ENCODE peak calls at places on chromosomes 11 and 22, in four cellular contexts. One of them, this sample, is unnamed.

GRCh38 chr11:26187639-26188038 is 144.3 kb upstream of the ANO3 start:
- DNase-seq in K562: no peak
- DNase-seq in HepG2: peak; percentile 62
- DNase-seq in HCT116: no peak
- DNase-seq in this sample: no peak

GRCh38 chr11:114399903-114400221 is 449 bp downstream of the C11orf71 start:
- DNase-seq in K562: peak; percentile 52
- DNase-seq in HepG2: peak; percentile 40
- DNase-seq in HCT116: no peak
- DNase-seq in this sample: no peak

GRCh38 chr22:42562282-42562681 is 8.5 kb downstream of the SERHL2 start:
- DNase-seq in HCT116: no peak
- DNase-seq in HepG2: peak; percentile 41
- DNase-seq in K562: no peak
- DNase-seq in this sample: no peak

GRCh38 chr11:78465169-78465942 is 47.7 kb upstream of the GAB2 start:
- DNase-seq in K562: no peak
- DNase-seq in HepG2: no peak
- DNase-seq in HCT116: no peak
- DNase-seq in this sample: no peak

GRCh38 chr22:25777870-25778269 is 35.9 kb downstream of the MYO18B start:
- DNase-seq in HCT116: peak; percentile 44
- DNase-seq in HepG2: peak; percentile 41
- DNase-seq in K562: peak; percentile 19
- DNase-seq in this sample: peak; percentile 18

GRCh38 chr11:67384851-67385366 is 6.9 kb upstream of the RAD9A start:
- DNase-seq in HCT116: no peak
- DNase-seq in HepG2: no peak
- DNase-seq in K562: no peak
- DNase-seq in this sample: no peak

GRCh38 chr22:50150161-50151129 is 20.1 kb upstream of the PANX2 start:
- DNase-seq in K562: no peak
- DNase-seq in HCT116: no peak
- DNase-seq in HepG2: no peak
- DNase-seq in this sample: no peak

GRCh38 chr11:91700854-91701253 is 523.8 kb upstream of the FAT3 start:
- DNase-seq in HepG2: no peak
- DNase-seq in K562: no peak
- DNase-seq in HCT116: no peak
- DNase-seq in this sample: no peak

GRCh38 chr22:21448627-21449416 is 18.4 kb upstream of the TMEM191C start:
- DNase-seq in HepG2: no peak
- DNase-seq in HCT116: no peak
- DNase-seq in K562: no peak
- DNase-seq in this sample: no peak

GRCh38 chr11:107563702-107564101 is 1.8 kb downstream of the ALKBH8 start:
- DNase-seq in HepG2: peak; percentile 29
- DNase-seq in HCT116: peak; percentile 72
- DNase-seq in K562: peak; percentile 45
- DNase-seq in this sample: peak; percentile 67

GRCh38 chr22:35930933-35931332 is 97.7 kb downstream of the RBFOX2 start:
- DNase-seq in HepG2: peak; percentile 78
- DNase-seq in K562: peak; percentile 46
- DNase-seq in HCT116: peak; percentile 44
- DNase-seq in this sample: peak; percentile 35
- TF ChIP-seq REST in HepG2: no peak
- TF ChIP-seq REST in K562: no peak
- TF ChIP-seq REST in HCT116: no peak
- TF ChIP-seq REST in this sample: no peak

GRCh38 chr11:116964269-116964668 is 126.8 kb upstream of the APOA1 start:
- DNase-seq in K562: no peak
- DNase-seq in HCT116: no peak
- DNase-seq in HepG2: no peak
- DNase-seq in this sample: no peak

GRCh38 chr11:116962108-116962507 is 124.7 kb upstream of the APOA1 start:
- DNase-seq in HepG2: no peak
- DNase-seq in HCT116: no peak
- DNase-seq in K562: no peak
- DNase-seq in this sample: no peak

GRCh38 chr11:116958246-116958645 is 120.8 kb upstream of the APOA1 start:
- DNase-seq in HepG2: no peak
- DNase-seq in K562: peak; percentile 25
- DNase-seq in HCT116: no peak
- DNase-seq in this sample: no peak

GRCh38 chr11:116960916-116961315 is 123.5 kb upstream of the APOA1 start:
- DNase-seq in K562: no peak
- DNase-seq in HCT116: peak; percentile 8
- DNase-seq in HepG2: no peak
- DNase-seq in this sample: no peak

DNA sequence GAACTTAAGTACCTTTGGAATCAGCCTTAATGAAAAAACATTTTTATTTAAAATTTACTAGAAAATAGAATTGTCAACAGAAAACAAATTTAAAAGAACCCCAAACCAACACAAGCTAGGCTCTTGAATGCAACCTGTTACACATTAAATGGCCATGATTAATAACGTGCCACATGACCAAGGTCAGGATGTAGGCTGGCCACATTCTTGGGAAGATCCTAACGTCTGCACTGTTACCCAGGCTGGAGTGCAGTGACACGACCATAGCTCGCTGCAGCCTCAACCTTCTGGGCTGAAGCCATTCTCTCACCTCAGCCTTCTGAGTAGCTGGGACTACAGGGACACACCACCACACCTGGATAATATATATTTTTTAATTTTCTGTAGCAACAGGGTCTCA is 126.4 kb upstream of the APOA1 start:
- DNase-seq in K562: no peak
- DNase-seq in HepG2: no peak
- DNase-seq in HCT116: no peak
- DNase-seq in this sample: no peak
- TF ChIP-seq TCF7L2 in K562: no peak
- TF ChIP-seq TCF7L2 in HepG2: no peak
- TF ChIP-seq TCF7L2 in HCT116: no peak
- TF ChIP-seq TCF7L2 in this sample: no peak

GRCh38 chr22:45240137-45240809 is 421 bp downstream of the KIAA0930 start:
- DNase-seq in K562: peak; percentile 30
- DNase-seq in HCT116: no peak
- DNase-seq in HepG2: no peak
- DNase-seq in this sample: no peak
- H3K4me1 ChIP-seq in K562: peaks cover 17% of the 10 kb centered on the region
- H3K4me1 ChIP-seq in HCT116: peaks cover 43% of the 10 kb centered on the region
- H3K4me1 ChIP-seq in HepG2: peaks cover 76% of the 10 kb centered on the region
- H3K4me1 ChIP-seq in this sample: peaks cover 3% of the 10 kb centered on the region

GRCh38 chr11:40401132-40401853 is 1058.2 kb downstream of the LRRC4C start:
- DNase-seq in HCT116: no peak
- DNase-seq in HepG2: no peak
- DNase-seq in K562: no peak
- DNase-seq in this sample: no peak
- TF ChIP-seq REST in HCT116: no peak
- TF ChIP-seq REST in HepG2: no peak
- TF ChIP-seq REST in K562: no peak
- TF ChIP-seq REST in this sample: no peak